ENCODE peak calls at places on chromosome 20, in four cellular contexts. One of them, this sample, is unnamed.

GRCh38 chr20:1567392-1568165 is 10.1 kb upstream of the SIRPD start:
- DNase-seq in NK-92 treated with Interleukin-12 subunit alpha and Interleukin-12 subunit beta, amount 100 ng/mL, for 24 hours: no peak
- DNase-seq in NCI-H526: no peak
- DNase-seq in HTR-8/SVneo: peak; percentile 81
- DNase-seq in this sample: no peak

GRCh38 chr20:49395183-49395582 is 87.3 kb downstream of the KCNB1 start:
- DNase-seq in NK-92 treated with Interleukin-12 subunit alpha and Interleukin-12 subunit beta, amount 100 ng/mL, for 24 hours: no peak
- DNase-seq in NCI-H526: no peak
- DNase-seq in HTR-8/SVneo: no peak
- DNase-seq in this sample: no peak

GRCh38 chr20:17761612-17762011 is 61.8 kb downstream of the BANF2 start:
- DNase-seq in NK-92 treated with Interleukin-12 subunit alpha and Interleukin-12 subunit beta, amount 100 ng/mL, for 24 hours: no peak
- DNase-seq in NCI-H526: peak; percentile 29
- DNase-seq in HTR-8/SVneo: peak; percentile 15
- DNase-seq in this sample: no peak

GRCh38 chr20:24664266-24664986 is 195.0 kb downstream of the SYNDIG1 start:
- DNase-seq in NK-92 treated with Interleukin-12 subunit alpha and Interleukin-12 subunit beta, amount 100 ng/mL, for 24 hours: no peak
- DNase-seq in NCI-H526: no peak
- DNase-seq in HTR-8/SVneo: no peak
- DNase-seq in this sample: no peak

GRCh38 chr20:36304786-36305495 is 1.2 kb upstream of the DLGAP4 start:
- DNase-seq in NK-92 treated with Interleukin-12 subunit alpha and Interleukin-12 subunit beta, amount 100 ng/mL, for 24 hours: no peak
- DNase-seq in NCI-H526: no peak
- DNase-seq in HTR-8/SVneo: no peak
- DNase-seq in this sample: no peak

GRCh38 chr20:53828673-53829085 is 235.0 kb upstream of the ZNF217 start:
- DNase-seq in NK-92 treated with Interleukin-12 subunit alpha and Interleukin-12 subunit beta, amount 100 ng/mL, for 24 hours: no peak
- DNase-seq in NCI-H526: peak; percentile 12
- DNase-seq in HTR-8/SVneo: peak; percentile 84
- DNase-seq in this sample: no peak

GRCh38 chr20:64140956-64141355 is 23.3 kb upstream of the MYT1 start:
- DNase-seq in NK-92 treated with Interleukin-12 subunit alpha and Interleukin-12 subunit beta, amount 100 ng/mL, for 24 hours: no peak
- DNase-seq in NCI-H526: no peak
- DNase-seq in HTR-8/SVneo: no peak
- DNase-seq in this sample: no peak

GRCh38 chr20:20664795-20665194 is 47.6 kb downstream of the RALGAPA2 start:
- DNase-seq in NK-92 treated with Interleukin-12 subunit alpha and Interleukin-12 subunit beta, amount 100 ng/mL, for 24 hours: no peak
- DNase-seq in NCI-H526: peak; percentile 64
- DNase-seq in HTR-8/SVneo: peak; percentile 3
- DNase-seq in this sample: no peak

This sample was measured in activated T-helper 2 cell treated with anti-CD3 and anti-CD28 coated beads, Interferon-gamma antibody, Interleukin-2, Interleukin-4, amounts not matched to agents 10 μg/mL and 5 μg/mL and 100 μg/mL, durations not matched to agents 14 hours and 24 hours and 36 hours.